ENCODE peak calls at places on chromosome 11, in four cellular contexts. S is thyroid gland, W is ovary, A is endothelial cell of umbilical vein. L is an unnamed sample. For H3K9me3, the result is how much of the 10 kb centered on the place peaks cover.

GRCh38 chr11:111815489-111815888 is 49.3 kb upstream of the PPP2R1B start:
- DNase-seq in A (no peak), S (no peak), W (no peak), L (no peak)

GRCh38 chr11:85464283-85464682 is 162.9 kb downstream of the DLG2 start:
- DNase-seq in W (no peak), A (no peak), S (no peak), L (no peak)

GRCh38 chr11:126830216-126830615 is 170.4 kb downstream of the KIRREL3 start:
- DNase-seq in W (no peak), A (no peak), S (no peak), L (no peak)

GRCh38 chr11:133833101-133833898 is 12.0 kb downstream of the SPATA19 start:
- DNase-seq in W (no peak), S (no peak), A (no peak), L (no peak)

GRCh38 chr11:22640862-22641261 is 15.2 kb upstream of the FANCF start:
- DNase-seq in W (no peak), A (no peak), S (no peak), L (no peak)

GRCh38 chr11:11709447-11710239 is 87.8 kb upstream of the GALNT18 start:
- DNase-seq in A (no peak), W (no peak), S (no peak), L (no peak)

GRCh38 chr11:90919332-90919731 is 696.5 kb upstream of the CHORDC1 start:
- DNase-seq in S (no peak), A (peak), W (no peak), L (no peak)

GRCh38 chr11:82326853-82327252 is 406.8 kb downstream of the FAM181B start:
- DNase-seq in A (no peak), S (no peak), W (no peak), L (no peak)

GRCh38 chr11:121472310-121472709 is 19.5 kb upstream of the SORL1-AS1 start:
- DNase-seq in W (no peak), S (no peak), A (no peak), L (no peak)

GRCh38 chr11:63719987-63720386 is 38.7 kb downstream of the RTN3 start:
- DNase-seq in A (no peak), S (peak), W (no peak), L (no peak)

GRCh38 chr11:67353317-67354313 is at the start of gene POLD4:
- DNase-seq in W (peak), A (peak), S (peak), L (peak)

GRCh38 chr11:10304495-10305261 is at the start of gene ADM:
- DNase-seq in W (peak), S (peak), A (peak), L (peak)

GRCh38 chr11:74341926-74342325 is 30.5 kb upstream of the P4HA3 start:
- DNase-seq in A (peak), S (no peak), W (no peak), L (no peak)

GRCh38 chr11:73916435-73916834 is 34.4 kb upstream of the DNAJB13 start:
- DNase-seq in S (no peak), W (no peak), A (no peak), L (no peak)

GRCh38 chr11:57546869-57547518 is 9.6 kb downstream of the SMTNL1 start:
- DNase-seq in A (peak), W (no peak), S (no peak), L (no peak)

GRCh38 chr11:3879216-3879966 is 23.9 kb downstream of the STIM1 start:
- DNase-seq in A (no peak), W (no peak), S (no peak), L (no peak)

GRCh38 chr11:122665882-122666281 is 10.4 kb downstream of the UBASH3B start:
- DNase-seq in W (no peak), A (no peak), S (no peak), L (no peak)

GRCh38 chr11:44072757-44073658 is 6.9 kb downstream of the ACCS start:
- DNase-seq in A (no peak), S (no peak), W (no peak), L (no peak)

GRCh38 chr11:3002871-3003270 is 10.7 kb upstream of the NAP1L4 start:
- DNase-seq in A (no peak), W (no peak), S (no peak), L (no peak)

GRCh38 chr11:69382131-69383128 is 88.5 kb downstream of the MYEOV start:
- DNase-seq in W (no peak), A (no peak), S (no peak), L (peak)

GRCh38 chr11:8720868-8721739 is 38.5 kb downstream of the RPL27A start:
- DNase-seq in W (no peak), A (no peak), S (peak), L (peak)

GRCh38 chr11:1520209-1520986 is 33.8 kb upstream of the MOB2 start:
- DNase-seq in W (no peak), S (no peak), A (no peak), L (no peak)

GRCh38 chr11:88171982-88172381 is 3.3 kb downstream of the RAB38 start:
- DNase-seq in W (no peak), S (no peak), A (no peak), L (no peak)

GRCh38 chr11:43145653-43146052 is 166.1 kb upstream of the API5 start:
- DNase-seq in A (no peak), W (no peak), S (no peak), L (no peak)

GRCh38 chr11:75286826-75287465 is 46.4 kb downstream of the TPBGL start:
- DNase-seq in A (no peak), W (no peak), S (no peak), L (no peak)

GRCh38 chr11:68327586-68328370 is 15.4 kb downstream of the LRP5 start:
- DNase-seq in W (no peak), A (no peak), S (no peak), L (no peak)

GRCh38 chr11:5719703-5720495 is 16.3 kb upstream of the OR56B1 start:
- DNase-seq in A (no peak), S (no peak), W (no peak), L (no peak)

GRCh38 chr11:44973634-44974401 is 23.1 kb upstream of the TP53I11 start:
- DNase-seq in W (no peak), S (no peak), A (no peak), L (no peak)

GRCh38 chr11:41115066-41115465 is 344.4 kb downstream of the LRRC4C start:
- DNase-seq in A (no peak), S (no peak), W (no peak), L (no peak)

GRCh38 chr11:130720232-130720787 is 196.0 kb downstream of the SNX19 start:
- DNase-seq in A (no peak), W (no peak), S (no peak), L (no peak)

GRCh38 chr11:14908214-14908880 is 16.3 kb upstream of the CYP2R1 start:
- DNase-seq in S (peak), W (no peak), A (peak), L (no peak)

GRCh38 chr11:22674470-22675426 is 8.3 kb downstream of the GAS2 start:
- DNase-seq in A (no peak), W (no peak), S (no peak), L (peak)

GRCh38 chr11:127950162-127950561 is 637.2 kb downstream of the ETS1 start:
- DNase-seq in W (no peak), A (no peak), S (no peak), L (no peak)

GRCh38 chr11:70173018-70173417 is 30.1 kb upstream of the FADD start:
- DNase-seq in A (no peak), W (no peak), S (no peak), L (no peak)

GRCh38 chr11:1338201-1339065 is 29.0 kb upstream of the TOLLIP start:
- DNase-seq in W (no peak), S (no peak), A (no peak), L (no peak)

GRCh38 chr11:34585304-34585869 is 35.5 kb upstream of the EHF start:
- DNase-seq in W (no peak), A (no peak), S (no peak), L (no peak)

GRCh38 chr11:8038393-8038792 is 42.6 kb upstream of the TUB start:
- DNase-seq in S (no peak), A (no peak), W (no peak), L (no peak)

GRCh38 chr11:126115820-126116319 is 53.2 kb upstream of the CDON start:
- DNase-seq in S (peak), A (peak), W (no peak), L (peak)

GRCh38 chr11:60929774-60930173 is 5.5 kb downstream of the TMEM132A start:
- DNase-seq in W (no peak), A (no peak), S (no peak), L (no peak)
- TF ChIP-seq POLR2A in W (no peak), A (no peak), S (no peak), L (no peak)

GRCh38 chr11:58830693-58831301 is 13.7 kb downstream of the GLYATL2 start:
- DNase-seq in S (no peak), W (no peak), A (no peak), L (no peak)
- H3K9me3 ChIP-seq in S (under half), W (under half), A (under half), L (under half)

GRCh38 chr11:32433249-32434115 is 1.9 kb downstream of the WT1 start:
- DNase-seq in A (no peak), W (peak), S (no peak), L (no peak)

GRCh38 chr11:32435152-32435480 is 223 bp downstream of the WT1 start:
- DNase-seq in A (no peak), W (no peak), S (no peak), L (no peak)

GRCh38 chr11:32432565-32433248 is 2.6 kb downstream of the WT1 start:
- DNase-seq in W (no peak), A (no peak), S (no peak), L (no peak)

GRCh38 chr11:32434387-32435151 is 770 bp downstream of the WT1 start:
- DNase-seq in W (peak), S (peak), A (no peak), L (no peak)

GRCh38 chr11:32434116-32434386 is 1.3 kb downstream of the WT1 start:
- DNase-seq in S (no peak), W (no peak), A (no peak), L (no peak)
- H3K4me3 ChIP-seq in S (no peak), W (peak), A (no peak), L (peak)

GRCh38 chr11:208177-208916 is 839 bp downstream of the RIC8A start:
- DNase-seq in S (peak), W (peak), A (peak), L (peak)
- TF ChIP-seq POLR2A in S (peak), W (peak), A (no peak), L (no peak)

L was measured in stomach.